ENCODE peak calls at places on chromosomes 3 and 15, in eight cellular contexts. C is HuH-7, L is sciatic nerve, K is psoas muscle, B is H7, Q is fibroblast of gingiva, H is mucosa of descending colon, O is fibroblast of pulmonary artery. R is an unnamed sample.

GRCh38 chr3:183477801-183478456 is 49.5 kb upstream of the MCF2L2 start:
- DNase-seq in C (no peak), L (no peak), K (no peak), B (no peak), Q (no peak), H (no peak), O (no peak), R (no peak)

GRCh38 chr3:196222876-196223595 is 6.7 kb downstream of the SLC51A start:
- DNase-seq in C (no peak), L (no peak), K (no peak), B (no peak), Q (no peak), H (no peak), O (no peak), R (no peak)

GRCh38 chr3:127951276-127951675 is 36.2 kb downstream of the KBTBD12 start:
- DNase-seq in C (no peak), L (no peak), K (no peak), B (no peak), Q (peak; percentile 8), H (no peak), O (no peak), R (peak; percentile 38)

GRCh38 chr3:113293348-113293747 is 82.0 kb downstream of the BOC start:
- DNase-seq in C (no peak), L (no peak), K (no peak), B (no peak), Q (no peak), H (no peak), O (no peak), R (no peak)

GRCh38 chr3:140206196-140207040 is 271.4 kb downstream of the CLSTN2 start:
- DNase-seq in C (no peak), L (no peak), K (no peak), B (peak; percentile 27), Q (peak; percentile 44), H (no peak), O (peak; percentile 31), R (peak; percentile 49)

GRCh38 chr3:57518276-57518914 is 25.7 kb downstream of the DNAH12 start:
- DNase-seq in C (no peak), L (no peak), K (no peak), B (no peak), Q (no peak), H (no peak), O (peak; percentile 68), R (peak; percentile 53)

GRCh38 chr15:66072616-66073361 is 180.8 kb downstream of the MEGF11 start:
- DNase-seq in C (no peak), L (peak; percentile 30), K (no peak), B (no peak), Q (no peak), H (no peak), O (no peak), R (no peak)

GRCh38 chr3:28667646-28668376 is 319.2 kb upstream of the AZI2 start:
- DNase-seq in C (peak; percentile 66), L (peak; percentile 63), K (peak; percentile 62), B (peak; percentile 26), Q (peak; percentile 42), H (peak; percentile 52), O (peak; percentile 81), R (peak; percentile 61)

GRCh38 chr3:15989419-15989818 is 185.1 kb upstream of the GALNT15 start:
- DNase-seq in C (no peak), L (no peak), K (no peak), B (no peak), Q (peak; percentile 55), H (no peak), O (peak; percentile 22), R (no peak)

GRCh38 chr15:87752250-87752951 is 504.1 kb downstream of the NTRK3 start:
- DNase-seq in C (no peak), L (no peak), K (no peak), B (no peak), Q (peak; percentile 31), H (no peak), O (peak; percentile 92), R (peak; percentile 89)

GRCh38 chr3:130645261-130645660 is 101.4 kb downstream of the PIK3R4 start:
- DNase-seq in C (no peak), L (no peak), K (no peak), B (no peak), Q (no peak), H (no peak), O (no peak), R (no peak)

R was measured in astrocyte of the spinal cord.